ENCODE peak calls at places on chromosomes 5 and 9, in nine cellular contexts. L, U, Z, H, A, Q, P, S and W are unnamed samples.

GRCh38 chr5:177402271-177403043 is 2.0 kb upstream of the PFN3 start:
- DNase-seq in Q (peak), U (peak), P (peak), A (no peak), L (no peak), Z (peak), H (peak), S (peak), W (no peak)

GRCh38 chr5:131396015-131396414 is 132.2 kb downstream of the CDC42SE2 start:
- DNase-seq in U (no peak), P (no peak), L (no peak), S (no peak), Q (no peak), A (no peak), Z (no peak), H (no peak), W (no peak)

GRCh38 chr9:14400658-14400995 is 86.7 kb upstream of the NFIB start:
- DNase-seq in Z (no peak), U (peak), L (peak), H (no peak), A (no peak), S (peak), Q (peak), P (peak), W (peak)

GRCh38 chr9:131732061-131732526 is 7.8 kb downstream of the RAPGEF1 start:
- DNase-seq in L (peak), P (no peak), A (no peak), Q (no peak), Z (no peak), H (peak), U (peak), S (peak), W (no peak)

GRCh38 chr9:133113163-133113927 is 7.7 kb downstream of the RALGDS start:
- DNase-seq in A (no peak), Z (no peak), S (peak), Q (peak), U (peak), L (no peak), P (peak), H (peak), W (no peak)

GRCh38 chr9:127501821-127502343 is 50.6 kb downstream of the LRSAM1 start:
- DNase-seq in A (no peak), Q (no peak), U (peak), L (no peak), S (peak), Z (no peak), P (no peak), H (no peak), W (no peak)

GRCh38 chr5:133713209-133713608 is 100.9 kb upstream of the FSTL4 start:
- DNase-seq in Z (no peak), Q (no peak), U (no peak), L (no peak), P (no peak), H (no peak), S (no peak), A (no peak), W (no peak)

GRCh38 chr5:56344594-56344993 is 111.5 kb upstream of the ANKRD55 start:
- DNase-seq in L (no peak), A (no peak), S (no peak), P (no peak), Z (no peak), Q (no peak), U (no peak), H (no peak), W (no peak)

GRCh38 chr5:133806847-133807246 is 161.6 kb downstream of the C5orf15 start:
- DNase-seq in L (no peak), P (no peak), Q (no peak), Z (no peak), U (no peak), H (no peak), S (no peak), A (no peak), W (no peak)

GRCh38 chr5:169336234-169336633 is 35.3 kb upstream of the SLIT3 start:
- DNase-seq in S (no peak), H (no peak), L (no peak), A (no peak), Z (no peak), P (no peak), U (no peak), Q (no peak), W (no peak)

GRCh38 chr9:8447618-8448017 is 648.0 kb upstream of the DMAC1 start:
- DNase-seq in U (no peak), Z (no peak), Q (no peak), S (no peak), L (no peak), P (no peak), H (no peak), A (no peak), W (no peak)

GRCh38 chr9:129252937-129253819 is 75.1 kb upstream of the IER5L start:
- DNase-seq in H (peak), L (peak), U (no peak), A (no peak), S (no peak), P (no peak), Q (no peak), Z (no peak), W (no peak)

GRCh38 chr9:136631038-136632000 is 31.4 kb upstream of the EGFL7 start:
- DNase-seq in Z (peak), U (peak), S (peak), L (peak), P (peak), H (peak), A (no peak), Q (peak), W (peak)

GRCh38 chr5:177310757-177311173 is 933 bp downstream of the MXD3 start:
- DNase-seq in Z (no peak), U (peak), L (no peak), Q (no peak), H (no peak), P (peak), A (no peak), S (peak), W (no peak)

GRCh38 chr5:121628783-121629182 is 222.9 kb upstream of the FTMT start:
- DNase-seq in A (no peak), U (no peak), P (peak), Q (no peak), L (no peak), H (no peak), Z (no peak), S (peak), W (no peak)

GRCh38 chr9:129838707-129839259 is 3.5 kb downstream of the USP20 start:
- DNase-seq in H (no peak), P (peak), L (no peak), A (no peak), Q (peak), U (peak), Z (no peak), S (peak), W (peak)

GRCh38 chr9:21576331-21577189 is 94.4 kb upstream of the IFNE start:
- DNase-seq in L (peak), Z (no peak), H (no peak), S (peak), U (peak), Q (no peak), A (peak), P (peak), W (peak)

GRCh38 chr9:89853161-89853560 is 248.3 kb downstream of the GADD45G start:
- DNase-seq in S (no peak), H (no peak), P (no peak), Q (peak), A (no peak), L (no peak), Z (no peak), U (no peak), W (no peak)

GRCh38 chr9:114380988-114381387 is 6.8 kb downstream of the AKNA start:
- DNase-seq in S (no peak), Q (no peak), A (no peak), H (no peak), P (no peak), U (no peak), Z (no peak), L (no peak), W (no peak)

GRCh38 chr9:96344458-96345180 is 38.9 kb downstream of the SLC35D2 start:
- DNase-seq in Q (peak), H (no peak), S (peak), Z (peak), P (peak), A (peak), U (peak), L (peak), W (peak)

GRCh38 chr5:151497391-151498002 is 50.1 kb downstream of the SLC36A1 start:
- DNase-seq in P (no peak), U (no peak), L (no peak), Q (no peak), Z (no peak), A (no peak), S (peak), H (no peak), W (no peak)

GRCh38 chr5:56356121-56356875 is 123.2 kb upstream of the ANKRD55 start:
- DNase-seq in U (peak), S (peak), P (no peak), L (peak), Q (no peak), H (no peak), Z (peak), A (peak), W (no peak)

GRCh38 chr5:74392698-74393431 is 247.7 kb downstream of the ENC1 start:
- DNase-seq in L (no peak), H (no peak), Z (no peak), P (peak), Q (no peak), A (no peak), U (peak), S (peak), W (no peak)

GRCh38 chr9:124941689-124942561 is 1.0 kb upstream of the GOLGA1 start:
- DNase-seq in P (peak), Z (peak), Q (peak), L (peak), H (peak), U (peak), A (peak), S (peak), W (no peak)

GRCh38 chr5:175109058-175109755 is 334.8 kb downstream of the DRD1 start:
- DNase-seq in P (no peak), S (no peak), Z (no peak), Q (no peak), A (no peak), L (no peak), H (no peak), U (no peak), W (no peak)

GRCh38 chr5:31530541-31531265 is 1.2 kb downstream of the DROSHA start:
- DNase-seq in U (no peak), A (no peak), H (no peak), Q (no peak), S (peak), L (peak), Z (no peak), P (no peak), W (no peak)

GRCh38 chr5:142109356-142110045 is 922 bp downstream of the NDFIP1 start:
- DNase-seq in Q (peak), Z (no peak), A (no peak), L (no peak), S (peak), H (no peak), P (peak), U (peak), W (no peak)

GRCh38 chr9:98380065-98380681 is 124.7 kb upstream of the TBC1D2 start:
- DNase-seq in S (peak), Z (peak), L (no peak), Q (peak), U (peak), A (no peak), P (peak), H (no peak), W (no peak)

GRCh38 chr9:129708799-129709198 is 43.4 kb downstream of the PRRX2 start:
- DNase-seq in L (no peak), P (no peak), H (no peak), S (peak), A (no peak), U (peak), Q (no peak), Z (no peak), W (no peak)

GRCh38 chr5:129061849-129062248 is 32.7 kb upstream of the ISOC1 start:
- DNase-seq in H (no peak), P (no peak), L (no peak), A (no peak), Z (no peak), S (no peak), U (no peak), Q (no peak), W (no peak)

GRCh38 chr5:96426831-96427230 is 6.2 kb downstream of the PCSK1 start:
- DNase-seq in Q (no peak), P (no peak), Z (no peak), A (peak), H (no peak), S (no peak), L (no peak), U (no peak), W (no peak)

GRCh38 chr9:93684806-93685553 is 108.6 kb downstream of the PHF2 start:
- DNase-seq in U (peak), L (no peak), Q (no peak), H (no peak), P (peak), A (no peak), Z (peak), S (no peak), W (no peak)

GRCh38 chr5:143828710-143829109 is 16.7 kb downstream of the HMHB1 start:
- DNase-seq in L (no peak), S (no peak), A (no peak), H (no peak), P (no peak), Q (no peak), U (no peak), Z (no peak), W (no peak)

GRCh38 chr9:99833735-99834134 is 12.1 kb downstream of the NR4A3 start:
- DNase-seq in L (no peak), S (no peak), P (no peak), Z (no peak), Q (no peak), U (peak), H (no peak), A (no peak), W (no peak)

GRCh38 chr5:139671096-139671841 is 23.1 kb downstream of the CXXC5 start:
- DNase-seq in Q (no peak), S (no peak), U (no peak), A (no peak), H (no peak), L (no peak), P (no peak), Z (no peak), W (no peak)

GRCh38 chr9:89038354-89039091 is 47.3 kb downstream of the S1PR3 start:
- DNase-seq in S (peak), Z (no peak), A (no peak), P (peak), U (peak), Q (peak), L (no peak), H (no peak), W (peak)

GRCh38 chr9:78566948-78567675 is 270.2 kb downstream of the PSAT1 start:
- DNase-seq in Z (no peak), L (no peak), P (peak), U (peak), S (peak), Q (no peak), A (no peak), H (no peak), W (no peak)

GRCh38 chr5:135223404-135223803 is 175.6 kb downstream of the MACROH2A1 start:
- DNase-seq in L (peak), Z (peak), P (no peak), A (no peak), U (no peak), H (no peak), Q (peak), S (no peak), W (no peak)

DNA sequence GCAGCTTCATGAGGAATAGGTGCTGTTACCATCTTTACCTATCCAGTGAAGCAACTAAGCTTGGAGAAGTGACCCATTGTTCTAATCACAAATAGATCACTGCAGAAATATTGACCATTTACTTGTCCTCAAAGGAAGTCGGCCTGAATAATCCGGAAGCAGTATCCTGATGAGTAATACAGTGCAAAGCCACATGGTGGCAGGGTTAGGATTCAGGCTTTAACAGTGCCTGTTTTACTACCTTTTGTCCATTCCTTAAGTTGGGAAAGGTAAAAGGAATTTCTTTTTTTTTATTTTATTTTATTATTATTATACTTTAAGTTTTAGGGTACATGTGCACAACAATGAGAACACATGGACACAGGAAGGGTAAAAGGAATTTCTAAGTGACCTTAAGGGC is 336.3 kb downstream of the KDM4C start:
- DNase-seq in S (peak), Z (no peak), Q (no peak), U (peak), L (peak), P (peak), H (no peak), A (no peak), W (no peak)
- TF ChIP-seq CTCF in S (peak), Z (no peak), Q (peak), U (peak), L (peak), P (peak), H (no peak), A (peak), W (peak)

DNA sequence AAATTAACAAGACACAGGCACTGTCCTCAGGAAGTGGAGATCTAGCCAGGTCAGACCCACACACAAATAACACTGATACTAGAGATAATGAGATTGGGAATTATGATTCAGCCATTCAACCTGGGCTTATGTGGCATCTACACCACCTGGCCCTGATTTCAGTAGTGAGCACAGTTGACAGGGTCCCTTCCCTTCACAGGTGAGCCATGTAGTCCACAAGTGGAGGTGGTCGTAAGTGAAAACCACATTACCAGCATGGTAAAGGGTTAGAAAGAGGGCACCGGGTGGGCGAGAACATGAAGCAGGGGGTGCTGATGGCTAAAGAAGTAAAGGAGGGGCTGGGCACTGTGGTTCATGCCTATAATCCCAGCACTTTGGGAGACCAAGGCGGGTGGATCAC is 48.3 kb upstream of the IL17B start:
- DNase-seq in P (no peak), S (no peak), U (no peak), L (no peak), Q (no peak), H (no peak), Z (no peak), A (no peak), W (no peak)
- H3K4me3 ChIP-seq in P (no peak), S (no peak), U (no peak), L (no peak), Q (no peak), H (no peak), Z (no peak), A (no peak), W (no peak)

GRCh38 chr5:71695561-71695960 is 23.5 kb upstream of the CARTPT start:
- DNase-seq in Q (no peak), L (no peak), Z (no peak), P (peak), A (no peak), H (no peak), S (no peak), U (no peak), W (no peak)
- TF ChIP-seq CTCF in Q (no peak), L (no peak), Z (no peak), P (no peak), A (no peak), H (no peak), S (no peak), U (no peak), W (no peak)

GRCh38 chr5:79847561-79847960 is 143.5 kb downstream of the MTX3 start:
- DNase-seq in H (no peak), U (no peak), A (no peak), Z (no peak), L (no peak), Q (no peak), S (no peak), P (no peak), W (no peak)
- H3K4me3 ChIP-seq in H (no peak), U (no peak), A (no peak), Z (no peak), L (no peak), Q (no peak), S (no peak), P (no peak), W (no peak)

GRCh38 chr9:134321957-134322741 is 4.1 kb upstream of the RXRA start:
- DNase-seq in U (no peak), Q (no peak), H (peak), L (no peak), P (no peak), Z (no peak), S (no peak), A (no peak), W (no peak)

GRCh38 chr9:134322781-134323241 is 3.4 kb upstream of the RXRA start:
- DNase-seq in A (no peak), S (no peak), Q (no peak), Z (no peak), H (peak), L (no peak), P (no peak), U (no peak), W (no peak)

GRCh38 chr9:134320195-134320885 is 5.9 kb upstream of the RXRA start:
- DNase-seq in Q (no peak), H (peak), P (peak), S (no peak), L (no peak), A (no peak), U (no peak), Z (peak), W (no peak)

GRCh38 chr9:134320916-134321570 is 5.2 kb upstream of the RXRA start:
- DNase-seq in A (no peak), L (peak), S (peak), Q (no peak), P (no peak), H (peak), Z (no peak), U (no peak), W (no peak)

GRCh38 chr9:134321571-134321930 is 4.7 kb upstream of the RXRA start:
- DNase-seq in Q (no peak), Z (no peak), L (no peak), A (no peak), H (peak), S (no peak), U (no peak), P (no peak), W (no peak)
- TF ChIP-seq CTCF in Q (no peak), Z (no peak), L (no peak), A (no peak), H (no peak), S (no peak), U (no peak), P (no peak), W (no peak)

DNA sequence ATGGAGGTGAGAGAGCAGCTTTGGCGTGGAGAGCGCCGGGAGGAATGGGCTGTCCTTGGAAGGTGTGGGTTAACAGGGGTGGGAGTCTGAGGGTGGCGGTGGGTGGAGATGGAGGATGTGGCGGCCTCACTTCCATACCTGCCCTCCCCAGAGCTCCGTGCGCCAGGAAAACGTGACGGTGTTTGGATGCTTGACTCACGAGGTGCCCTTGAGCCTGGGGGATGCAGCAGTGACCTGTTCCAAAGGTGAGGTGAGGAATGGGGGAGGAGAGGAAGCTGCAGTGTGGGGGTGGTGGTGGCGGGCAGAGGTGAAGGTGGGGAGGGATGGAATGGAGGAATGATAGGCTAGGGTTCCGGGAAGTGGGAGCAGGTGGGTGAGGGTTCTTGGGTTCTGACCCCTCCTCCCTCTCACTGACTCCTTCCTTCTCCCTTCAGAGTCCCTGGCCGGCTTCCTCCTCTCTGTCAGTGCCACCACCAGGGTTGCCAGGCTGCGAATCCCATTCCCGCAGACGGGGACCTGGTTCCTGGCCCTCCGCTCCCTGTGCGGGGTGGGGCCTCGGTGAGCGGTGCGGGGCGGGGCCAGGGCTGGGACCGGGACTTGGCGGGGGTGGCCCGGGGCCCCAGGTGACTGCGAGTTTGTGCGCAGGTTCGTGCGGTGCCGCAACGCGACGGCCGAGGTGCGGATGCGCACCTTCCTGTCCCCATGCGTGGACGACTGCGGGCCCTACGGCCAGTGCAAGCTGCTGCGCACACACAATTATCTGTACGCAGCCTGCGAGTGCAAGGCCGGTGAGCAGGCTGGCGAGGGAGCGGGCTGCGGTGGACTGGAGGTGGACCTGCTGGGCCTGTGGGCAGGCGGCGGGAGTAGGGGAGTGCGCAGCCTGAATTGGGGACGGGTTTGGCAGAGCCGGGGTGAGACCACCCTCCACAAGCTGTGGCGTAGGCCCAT is 17.1 kb downstream of the TMEM8B start:
- DNase-seq in U (no peak), A (no peak), L (no peak), S (no peak), H (no peak), P (no peak), Z (no peak), Q (no peak), W (no peak)
- H3K4me3 ChIP-seq in U (no peak), A (no peak), L (no peak), S (no peak), H (peak), P (no peak), Z (no peak), Q (no peak), W (no peak)

GRCh38 chr9:12163775-12164458 is 529.3 kb upstream of the TYRP1 start:
- DNase-seq in L (no peak), S (no peak), H (no peak), P (no peak), U (no peak), A (no peak), Z (no peak), Q (no peak), W (no peak)
- TF ChIP-seq CTCF in L (no peak), S (no peak), H (no peak), P (no peak), U (no peak), A (no peak), Z (no peak), Q (no peak), W (no peak)